ENCODE peak calls at places on chromosomes 4 and X, in eight cellular contexts. P is fibroblast of the aortic adventitia, C is neural progenitor cell, E is fibroblast of pulmonary artery, M is astrocyte of the spinal cord, S is HepG2, Z is endodermal cell, O is DND-41. D is an unnamed sample.
A peak's percentile ranks its signal among the peaks of the same experiment; 100 is the strongest.

GRCh38 chrX:121570072-121570841 is 522.8 kb downstream of the GLUD2 start:
- DNase-seq in E (peak; percentile 1), P (no peak), O (no peak), M (no peak), S (no peak), C (no peak), Z (no peak), D (peak; percentile 28)

GRCh38 chr4:150510176-150510875 is 71.6 kb upstream of the MAB21L2 start:
- DNase-seq in C (peak; percentile 15), M (peak; percentile 80), O (no peak), P (peak; percentile 91), S (no peak), E (peak; percentile 92), Z (no peak), D (no peak)

GRCh38 chrX:123964155-123964554 is 2.6 kb downstream of the STAG2 start:
- DNase-seq in C (no peak), O (no peak), Z (no peak), E (peak; percentile 41), M (peak; percentile 22), S (no peak), P (peak; percentile 41), D (no peak)

GRCh38 chr4:156723951-156724668 is 247.5 kb downstream of the PDGFC start:
- DNase-seq in Z (no peak), O (no peak), P (no peak), S (peak; percentile 9), C (no peak), E (no peak), M (no peak), D (no peak)

GRCh38 chrX:47629419-47630210 is at the start of gene CFP:
- DNase-seq in S (no peak), Z (peak; percentile 59), E (no peak), O (no peak), M (no peak), C (no peak), P (no peak), D (no peak)

GRCh38 chrX:106783716-106784115 is 18.8 kb upstream of the TBC1D8B start:
- DNase-seq in Z (peak; percentile 66), P (no peak), S (no peak), M (no peak), E (no peak), O (no peak), C (peak; percentile 1), D (no peak)

GRCh38 chrX:19554786-19555185 is 39.5 kb upstream of the MAP3K15 start:
- DNase-seq in P (peak; percentile 54), E (peak; percentile 17), Z (no peak), M (peak; percentile 87), S (no peak), C (no peak), O (no peak), D (peak; percentile 59)

GRCh38 chr4:41939016-41939623 is 3.9 kb downstream of the TMEM33 start:
- DNase-seq in S (peak; percentile 16), E (peak; percentile 44), Z (no peak), P (peak; percentile 15), O (no peak), M (no peak), C (no peak), D (no peak)

GRCh38 chr4:157739237-157739636 is 433.6 kb downstream of the GASK1B start:
- DNase-seq in P (no peak), Z (no peak), E (peak; percentile 47), C (no peak), M (peak; percentile 19), S (no peak), O (no peak), D (no peak)

GRCh38 chr4:17126306-17126978 is 228.0 kb upstream of the LDB2 start:
- DNase-seq in P (peak; percentile 25), M (no peak), Z (no peak), O (no peak), S (no peak), C (peak; percentile 8), E (no peak), D (no peak)

GRCh38 chr4:17128268-17128667 is 229.8 kb upstream of the LDB2 start:
- DNase-seq in S (no peak), O (no peak), C (no peak), E (peak; percentile 84), Z (no peak), M (no peak), P (peak; percentile 69), D (no peak)

GRCh38 chr4:17120761-17121160 is 222.3 kb upstream of the LDB2 start:
- DNase-seq in P (peak; percentile 31), C (no peak), Z (no peak), O (no peak), M (no peak), S (no peak), E (peak; percentile 72), D (no peak)

GRCh38 chr4:17124767-17125166 is 226.3 kb upstream of the LDB2 start:
- DNase-seq in E (no peak), Z (no peak), M (no peak), P (no peak), O (no peak), C (no peak), S (no peak), D (no peak)
- TF ChIP-seq CTCF in E (peak; percentile 16), Z (peak; percentile 71), M (peak; percentile 33), P (peak; percentile 33), O (peak; percentile 18), C (peak; percentile 48), S (no peak), D (peak; percentile 23)

GRCh38 chr4:121150003-121150402 is 14.1 kb downstream of the TNIP3 start:
- DNase-seq in S (no peak), P (no peak), Z (no peak), C (no peak), E (no peak), M (no peak), O (no peak), D (no peak)

GRCh38 chr4:121154103-121154515 is 10.0 kb downstream of the TNIP3 start:
- DNase-seq in M (no peak), O (peak; percentile 62), P (no peak), E (no peak), C (no peak), Z (no peak), S (no peak), D (peak; percentile 17)

GRCh38 chr4:121150486-121150885 is 13.6 kb downstream of the TNIP3 start:
- DNase-seq in E (no peak), P (no peak), Z (no peak), C (no peak), S (no peak), O (no peak), M (no peak), D (no peak)

GRCh38 chr4:121156822-121157769 is 7.0 kb downstream of the TNIP3 start:
- DNase-seq in E (peak; percentile 42), Z (peak; percentile 87), S (no peak), M (no peak), C (peak; percentile 77), P (peak; percentile 24), O (no peak), D (no peak)

DNA sequence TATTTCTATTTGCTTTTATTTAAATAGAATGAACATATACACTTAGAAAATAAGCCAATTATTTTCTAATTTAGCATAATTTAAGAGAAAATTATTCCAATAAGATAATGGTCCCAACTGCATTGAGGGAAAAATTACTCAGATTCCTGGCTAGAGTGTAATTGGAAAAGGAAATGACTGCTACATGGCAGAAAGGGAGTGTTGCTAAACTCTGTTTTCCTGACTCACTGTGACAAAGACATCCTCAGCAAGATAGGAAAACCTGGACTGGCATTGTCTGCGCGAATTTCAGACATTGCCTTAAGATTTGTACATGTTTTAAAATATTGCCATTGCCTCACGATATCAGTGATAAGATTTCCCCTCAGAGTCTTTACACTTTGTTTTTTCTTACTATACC is 8.2 kb downstream of the TNIP3 start:
- DNase-seq in S (no peak), C (no peak), E (peak; percentile 96), Z (no peak), P (peak; percentile 92), M (peak; percentile 82), O (no peak), D (no peak)
- H3K4me3 ChIP-seq in S (no peak overlapping the region), C (no peak overlapping the region), E (peak overlapping the region; percentile 56), Z (no peak overlapping the region), P (peak overlapping the region; percentile 41), M (peak overlapping the region; percentile 47), O (no peak overlapping the region), D (no peak overlapping the region)

DNA sequence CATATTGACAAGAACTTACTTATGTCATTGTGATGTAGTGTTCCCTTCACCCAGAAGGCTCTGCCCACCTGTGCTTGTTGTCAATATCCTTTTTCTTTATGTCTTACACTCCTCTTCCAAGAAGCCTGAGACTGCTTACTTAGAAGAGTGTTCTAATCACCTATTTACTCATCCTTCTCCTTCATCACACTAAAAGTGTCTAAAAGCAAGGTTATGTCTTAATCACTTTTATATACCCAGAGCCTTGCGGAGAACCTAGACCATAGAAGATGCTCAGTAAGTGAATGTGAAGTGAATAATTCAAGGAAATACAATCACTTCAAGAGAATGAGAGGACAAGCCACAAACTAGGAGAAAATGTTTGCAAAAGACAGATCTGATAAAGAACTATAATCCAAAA is 177.6 kb upstream of the S100G start:
- DNase-seq in P (no peak), S (no peak), Z (no peak), C (no peak), M (no peak), E (no peak), O (no peak), D (no peak)
- TF ChIP-seq CTCF in P (no peak), S (no peak), Z (no peak), C (no peak), M (no peak), E (no peak), O (no peak), D (no peak)

GRCh38 chrX:103550415-103551051 is 31.2 kb upstream of the RAB40A start:
- DNase-seq in C (no peak), E (peak; percentile 37), M (no peak), Z (no peak), P (peak; percentile 53), S (no peak), O (no peak), D (no peak)

GRCh38 chrX:103556941-103557340 is 28.4 kb upstream of the TCEAL4 start:
- DNase-seq in O (no peak), M (no peak), C (no peak), P (no peak), S (peak; percentile 1), E (no peak), Z (peak; percentile 83), D (no peak)

GRCh38 chrX:103552236-103552635 is 32.9 kb upstream of the RAB40A start:
- DNase-seq in C (no peak), S (peak; percentile 40), M (no peak), E (peak; percentile 70), Z (no peak), O (no peak), P (peak; percentile 37), D (no peak)

GRCh38 chrX:103549920-103550319 is 30.6 kb upstream of the RAB40A start:
- DNase-seq in E (peak; percentile 41), M (no peak), O (no peak), S (no peak), C (no peak), Z (no peak), P (peak; percentile 10), D (no peak)

DNA sequence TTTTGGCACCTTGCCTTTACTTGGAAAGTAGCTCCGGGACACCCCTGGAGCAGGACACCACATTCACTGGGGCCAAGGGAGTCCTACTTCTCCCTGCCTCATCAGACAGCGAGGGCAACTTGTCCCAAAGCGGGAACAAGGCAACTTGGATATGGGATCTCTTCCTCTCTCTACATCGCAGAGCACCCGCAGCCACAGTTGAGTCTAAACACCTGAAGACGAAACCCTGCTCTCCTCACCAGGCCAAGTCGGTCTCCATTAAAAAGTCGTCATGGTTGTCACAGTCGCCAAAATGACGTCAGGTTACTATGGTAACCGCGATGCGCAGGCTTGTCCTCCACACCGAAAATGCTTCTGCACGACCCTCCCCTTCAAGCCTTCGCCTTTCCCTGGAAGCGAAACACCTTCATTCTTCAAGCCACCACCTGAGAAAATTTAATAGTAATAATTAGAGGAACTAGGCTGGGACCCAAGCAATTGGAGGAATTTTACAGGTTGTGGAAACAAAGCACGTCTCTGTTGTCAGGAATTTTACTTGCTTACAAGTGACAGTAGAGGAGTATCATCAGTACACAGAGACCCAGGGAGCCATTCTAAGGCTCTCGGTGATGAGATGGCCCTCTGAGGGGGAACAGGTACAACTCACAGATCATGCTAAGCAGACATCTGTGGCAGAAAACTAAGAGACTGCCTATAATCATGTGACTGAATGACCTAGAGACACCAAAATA is 30.5 kb upstream of the TCEAL4 start:
- DNase-seq in O (peak; percentile 71), M (peak; percentile 68), C (peak; percentile 90), S (no peak), Z (peak; percentile 92), P (peak; percentile 28), E (no peak), D (peak; percentile 77)
- H3K4me3 ChIP-seq in O (peak overlapping the region; percentile 87), M (peak overlapping the region; percentile 37), C (peak overlapping the region; percentile 64), S (no peak overlapping the region), Z (peak overlapping the region; percentile 85), P (peak overlapping the region; percentile 16), E (peak overlapping the region; percentile 12), D (peak overlapping the region; percentile 68)